ENCODE peak calls at places on chromosomes 3 and 15, in six cellular contexts. P, O, Q, Y, W and G are unnamed samples.

GRCh38 chr15:93497256-93497655 is 408.2 kb upstream of the RGMA start:
- DNase-seq in O (no peak), Y (no peak), Q (no peak), W (no peak), P (no peak), G (no peak)

GRCh38 chr3:124587053-124587408 is 143.2 kb upstream of the UMPS start:
- DNase-seq in P (peak), W (no peak), Y (no peak), Q (no peak), O (peak), G (no peak)

GRCh38 chr3:29764603-29765254 is 483.9 kb downstream of the RBMS3 start:
- DNase-seq in Q (no peak), P (no peak), O (no peak), W (no peak), Y (no peak), G (no peak)

GRCh38 chr15:58795825-58796224 is 24.7 kb downstream of the MINDY2 start:
- DNase-seq in Y (no peak), O (no peak), P (no peak), W (no peak), Q (no peak), G (no peak)

GRCh38 chr3:160830792-160831191 is 74.8 kb downstream of the PPM1L start:
- DNase-seq in Q (no peak), O (no peak), P (no peak), Y (no peak), W (no peak), G (no peak)

GRCh38 chr3:133860519-133860918 is 35.2 kb downstream of the RAB6B start:
- DNase-seq in P (no peak), O (no peak), Q (no peak), W (no peak), Y (no peak), G (no peak)

GRCh38 chr3:176867681-176868663 is 329.3 kb downstream of the TBL1XR1 start:
- DNase-seq in W (no peak), Y (no peak), Q (no peak), O (no peak), P (no peak), G (no peak)

GRCh38 chr15:100885116-100885515 is 5.5 kb downstream of the ALDH1A3 start:
- DNase-seq in P (no peak), O (no peak), Q (no peak), Y (no peak), W (no peak), G (no peak)

GRCh38 chr3:179750720-179751328 is 98.0 kb downstream of the USP13 start:
- DNase-seq in P (no peak), O (no peak), W (peak), Y (no peak), Q (no peak), G (no peak)

GRCh38 chr3:182620715-182621434 is 172.4 kb upstream of the ATP11B start:
- DNase-seq in Y (no peak), O (no peak), P (no peak), W (no peak), Q (no peak), G (no peak)

GRCh38 chr3:2274531-2274930 is 175.9 kb downstream of the CNTN4 start:
- DNase-seq in P (no peak), W (no peak), Q (no peak), Y (no peak), O (no peak), G (no peak)

GRCh38 chr3:129016366-129016724 is 15.2 kb downstream of the EFCC1 start:
- DNase-seq in P (no peak), O (no peak), Q (no peak), Y (no peak), W (peak), G (no peak)
- TF ChIP-seq TAF1 in P (no peak), O (no peak), Q (no peak), Y (no peak), W (no peak), G (no peak)

DNA sequence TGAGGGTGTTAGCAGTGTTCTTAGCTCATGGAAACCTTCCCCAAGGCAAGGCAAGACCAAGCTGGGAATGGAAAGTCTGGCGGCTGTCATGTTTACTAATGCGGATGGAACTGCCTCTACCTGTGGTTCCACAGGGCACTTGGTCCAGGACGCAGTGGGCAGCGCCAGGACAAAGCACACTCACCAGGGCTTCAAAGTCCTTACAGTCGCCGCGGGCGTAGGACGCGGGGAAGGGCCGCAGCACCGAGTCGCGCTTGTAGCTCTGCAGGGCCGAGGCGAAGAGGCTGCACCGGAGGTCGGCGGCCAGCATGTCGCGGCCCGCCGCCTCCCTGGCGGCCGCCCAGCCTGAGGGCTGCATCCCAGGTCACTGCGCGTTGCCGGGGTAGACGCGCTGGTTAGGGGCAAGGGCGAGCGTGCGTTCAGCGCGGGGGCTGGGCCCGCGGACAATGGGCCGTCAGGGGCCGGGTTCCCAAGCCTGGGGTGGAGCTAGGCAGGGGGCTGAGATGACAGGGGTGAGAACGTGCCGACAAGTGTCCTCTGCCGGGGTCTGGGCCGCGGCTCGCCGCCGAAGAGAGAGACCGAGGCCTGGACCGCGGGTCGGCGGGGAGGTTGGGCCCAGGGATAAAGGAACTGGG is 497 bp downstream of the PARP16 start:
- DNase-seq in P (peak), W (peak), Q (peak), Y (no peak), O (no peak), G (no peak)
- TF ChIP-seq POLR2A in P (no peak), W (peak), Q (no peak), Y (no peak), O (no peak), G (no peak)

DNA sequence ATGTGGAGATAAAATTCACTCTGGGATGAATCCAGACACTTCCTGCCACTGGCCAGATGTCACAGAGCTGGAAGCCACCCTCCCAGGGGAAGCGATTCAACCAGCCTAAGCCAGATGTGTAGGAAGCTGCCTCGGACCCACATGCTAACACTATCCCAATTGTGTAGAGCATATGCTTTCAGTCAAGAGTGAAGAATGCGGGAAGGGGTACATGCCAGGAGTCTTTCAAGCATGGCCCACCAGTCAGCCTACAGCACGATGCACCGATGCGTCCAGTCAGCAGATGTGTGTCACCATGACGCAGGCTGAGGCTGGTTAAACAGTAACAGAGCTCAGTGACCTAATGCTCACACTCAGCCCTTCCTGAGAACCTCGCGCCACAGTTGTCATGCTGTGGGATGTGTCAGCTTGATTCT is 38.8 kb upstream of the BNC1 start:
- DNase-seq in W (no peak), P (no peak), Q (no peak), Y (no peak), O (no peak), G (no peak)
- TF ChIP-seq TAF1 in W (no peak), P (no peak), Q (no peak), Y (no peak), O (no peak), G (no peak)

GRCh38 chr15:40470423-40471104 is at the start of gene CHST14:
- DNase-seq in Y (no peak), W (peak), Q (peak), P (peak), O (no peak), G (peak)

GRCh38 chr15:40471778-40472130 is 970 bp downstream of the CHST14 start:
- DNase-seq in Y (no peak), O (no peak), W (peak), Q (no peak), P (no peak), G (no peak)

GRCh38 chr15:40472171-40472727 is 1.5 kb downstream of the CHST14 start:
- DNase-seq in P (no peak), W (no peak), Y (no peak), Q (no peak), O (no peak), G (no peak)

GRCh38 chr15:40469776-40470390 is 901 bp upstream of the CHST14 start:
- DNase-seq in W (no peak), O (no peak), Y (no peak), P (no peak), Q (no peak), G (no peak)

DNA sequence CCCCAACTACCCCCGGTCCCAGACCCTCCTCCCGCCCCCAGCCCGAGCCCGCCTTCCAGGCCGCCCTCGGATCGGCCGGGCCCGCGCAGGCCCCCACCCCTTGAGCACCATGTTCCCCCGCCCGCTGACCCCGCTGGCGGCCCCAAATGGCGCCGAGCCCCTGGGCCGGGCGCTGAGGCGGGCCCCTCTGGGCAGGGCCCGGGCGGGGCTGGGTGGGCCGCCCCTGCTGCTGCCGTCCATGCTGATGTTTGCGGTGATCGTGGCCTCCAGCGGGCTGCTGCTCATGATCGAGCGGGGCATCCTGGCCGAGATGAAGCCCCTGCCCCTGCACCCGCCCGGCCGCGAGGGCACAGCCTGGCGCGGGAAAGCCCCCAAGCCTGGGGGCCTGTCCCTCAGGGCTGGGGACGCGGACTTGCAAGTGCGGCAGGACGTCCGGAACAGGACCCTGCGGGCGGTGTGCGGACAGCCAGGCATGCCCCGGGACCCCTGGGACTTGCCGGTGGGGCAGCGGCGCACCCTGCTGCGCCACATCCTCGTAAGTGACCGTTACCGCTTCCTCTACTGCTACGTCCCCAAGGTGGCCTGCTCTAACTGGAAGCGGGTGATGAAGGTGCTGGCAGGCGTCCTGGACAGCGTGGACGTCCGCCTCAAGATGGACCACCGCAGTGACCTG is 457 bp downstream of the CHST14 start:
- DNase-seq in Q (no peak), P (peak), Y (no peak), W (no peak), O (peak), G (peak)
- TF ChIP-seq POLR2A in Q (no peak), P (no peak), Y (peak), W (peak), O (peak), G (peak)

GRCh38 chr3:188624384-188624783 is 470.4 kb downstream of the LPP start:
- DNase-seq in W (no peak), P (no peak), Y (no peak), O (no peak), Q (no peak), G (no peak)
- TF ChIP-seq TAF1 in W (no peak), P (no peak), Y (no peak), O (no peak), Q (no peak), G (no peak)

GRCh38 chr3:64270143-64270542 is 44.9 kb upstream of the PRICKLE2 start:
- DNase-seq in Q (no peak), O (no peak), Y (no peak), P (no peak), W (no peak), G (no peak)

GRCh38 chr3:64268926-64269325 is 43.7 kb upstream of the PRICKLE2 start:
- DNase-seq in O (no peak), P (no peak), Y (no peak), W (no peak), Q (no peak), G (no peak)

GRCh38 chr3:64266983-64267382 is 41.7 kb upstream of the PRICKLE2 start:
- DNase-seq in W (no peak), Y (no peak), P (no peak), O (no peak), Q (no peak), G (no peak)

GRCh38 chr3:64266065-64266874 is 41.0 kb upstream of the PRICKLE2 start:
- DNase-seq in P (no peak), W (peak), Q (no peak), O (no peak), Y (no peak), G (no peak)

GRCh38 chr3:64267774-64268604 is 42.7 kb upstream of the PRICKLE2 start:
- DNase-seq in Y (no peak), Q (no peak), W (no peak), P (peak), O (no peak), G (no peak)
- TF ChIP-seq POLR2A in Y (no peak), Q (no peak), W (no peak), P (no peak), O (no peak), G (no peak)

GRCh38 chr15:20344601-20345400 is 196.8 kb downstream of the GOLGA6L6 start:
- DNase-seq in W (no peak), O (peak), Q (no peak), P (no peak), Y (no peak), G (no peak)

GRCh38 chr15:20341901-20342605 is 199.5 kb downstream of the GOLGA6L6 start:
- DNase-seq in Q (no peak), O (peak), P (no peak), Y (no peak), W (no peak), G (no peak)

GRCh38 chr15:20345401-20345958 is 196.1 kb downstream of the GOLGA6L6 start:
- DNase-seq in Y (no peak), W (no peak), Q (no peak), P (no peak), O (peak), G (no peak)

GRCh38 chr15:20340931-20341661 is 200.5 kb downstream of the GOLGA6L6 start:
- DNase-seq in Y (no peak), P (no peak), Q (no peak), W (no peak), O (peak), G (no peak)

GRCh38 chr15:20340331-20340811 is 201.2 kb downstream of the GOLGA6L6 start:
- DNase-seq in Y (no peak), O (peak), Q (no peak), P (no peak), W (no peak), G (no peak)
- TF ChIP-seq TAF1 in Y (no peak), O (no peak), Q (no peak), P (no peak), W (no peak), G (no peak)

GRCh38 chr3:191444569-191444968 is 16.4 kb upstream of the PYDC2 start:
- DNase-seq in O (no peak), Y (no peak), P (no peak), Q (no peak), W (no peak), G (no peak)

GRCh38 chr3:191438150-191438814 is 22.7 kb upstream of the PYDC2 start:
- DNase-seq in Q (no peak), P (no peak), Y (no peak), O (no peak), W (no peak), G (no peak)

GRCh38 chr3:191435981-191436380 is 25.0 kb upstream of the PYDC2 start:
- DNase-seq in O (no peak), Y (no peak), Q (no peak), P (no peak), W (no peak), G (no peak)

GRCh38 chr3:191441687-191442086 is 19.3 kb upstream of the PYDC2 start:
- DNase-seq in P (no peak), Q (no peak), O (no peak), W (no peak), Y (no peak), G (no peak)

DNA sequence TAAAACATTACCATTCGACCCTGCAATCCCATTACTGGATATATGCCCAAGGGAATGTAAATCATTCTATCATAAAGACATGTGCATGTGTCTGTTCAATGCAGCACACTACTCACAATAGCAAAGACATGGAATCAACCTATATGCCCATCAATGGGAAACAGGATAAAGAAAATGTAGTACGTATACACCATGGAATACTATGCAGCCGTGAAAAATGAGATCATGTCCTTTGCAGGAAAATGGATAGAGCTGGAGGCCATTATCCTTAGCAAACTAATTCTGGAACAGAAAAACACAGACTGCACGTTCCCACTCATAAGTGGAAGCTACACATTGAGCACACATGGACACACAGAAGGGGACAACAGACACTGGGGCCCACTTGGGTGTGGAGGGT is 20.4 kb upstream of the PYDC2 start:
- DNase-seq in O (no peak), Y (no peak), P (no peak), Q (no peak), W (no peak), G (no peak)
- TF ChIP-seq POLR2A in O (no peak), Y (no peak), P (no peak), Q (no peak), W (no peak), G (no peak)

DNA sequence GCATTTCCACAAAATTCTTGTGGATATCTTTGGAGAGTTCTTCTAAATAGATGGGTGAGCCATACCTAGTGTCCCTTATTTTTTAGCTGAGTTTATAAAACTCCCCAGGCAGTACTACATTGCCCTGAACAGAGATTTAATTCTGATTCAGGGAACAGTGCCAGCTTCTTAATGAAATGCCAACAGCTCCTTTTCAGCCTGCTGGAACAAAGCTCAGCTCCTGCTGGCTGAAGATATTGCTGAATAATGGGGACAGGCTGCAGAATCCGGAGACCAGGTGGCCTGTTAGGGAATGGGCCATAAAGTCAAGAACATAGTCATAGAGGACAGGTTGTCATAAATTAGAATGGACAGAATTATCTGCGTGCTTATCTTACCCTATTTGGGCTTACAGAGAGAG is 8.9 kb downstream of the HGD start:
- DNase-seq in Q (no peak), W (no peak), Y (no peak), O (no peak), P (no peak), G (no peak)
- TF ChIP-seq TAF1 in Q (no peak), W (no peak), Y (no peak), O (no peak), P (no peak), G (no peak)

DNA sequence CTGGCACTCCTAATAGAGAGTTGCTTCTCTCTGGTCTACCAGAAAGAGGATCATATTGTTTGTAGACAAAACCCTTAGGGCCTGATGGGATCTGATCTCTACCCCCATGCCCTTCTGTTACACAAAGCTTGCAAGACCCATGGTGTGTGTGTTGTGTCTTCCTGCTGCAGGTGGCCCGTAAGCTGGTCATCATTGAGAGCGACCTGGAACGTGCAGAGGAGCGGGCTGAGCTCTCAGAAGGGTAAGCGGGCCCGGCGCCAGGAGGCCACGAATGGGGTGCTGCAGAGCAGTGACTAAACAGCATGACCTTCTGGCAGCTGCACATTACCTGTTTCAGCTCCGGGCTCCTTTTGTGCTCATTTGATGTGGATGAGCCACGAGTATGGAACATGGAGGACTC is 18.2 kb downstream of the TPM1 start:
- DNase-seq in Y (no peak), W (no peak), P (no peak), O (no peak), Q (no peak), G (no peak)
- TF ChIP-seq POLR2A in Y (no peak), W (no peak), P (no peak), O (no peak), Q (no peak), G (no peak)